ENCODE peak calls at places on chromosome 1, in nine cellular contexts. W is Karpas-422, S is ovary, V is tibial nerve, H is tibial artery, J is BE2C, P is fibroblast of lung, A is right atrium auricular region, C is aorta. E is an unnamed sample.

GRCh38 chr1:227954163-227954850 is 6.6 kb upstream of the WNT9A start:
- DNase-seq in H (no peak), S (no peak), C (no peak), A (peak; percentile 28), P (no peak), W (no peak), J (no peak), V (no peak), E (no peak)

GRCh38 chr1:175192111-175192629 is 406 bp downstream of the KIAA0040 start:
- DNase-seq in C (peak; percentile 76), H (peak; percentile 49), A (peak; percentile 74), V (peak; percentile 37), W (peak; percentile 74), J (no peak), P (no peak), S (peak; percentile 59), E (peak; percentile 67)

GRCh38 chr1:19684677-19685076 is 20.0 kb downstream of the HTR6 start:
- DNase-seq in W (no peak), J (no peak), V (no peak), C (no peak), P (no peak), H (no peak), S (no peak), A (no peak), E (no peak)

GRCh38 chr1:207603777-207604176 is 41.2 kb upstream of the CR1L start:
- DNase-seq in S (no peak), W (no peak), A (no peak), V (no peak), C (no peak), J (no peak), H (no peak), P (peak; percentile 88), E (no peak)

GRCh38 chr1:45796381-45796780 is 7.0 kb upstream of the MAST2 start:
- DNase-seq in C (no peak), V (no peak), J (no peak), H (no peak), P (no peak), W (peak; percentile 49), S (no peak), A (no peak), E (no peak)

GRCh38 chr1:76891931-76892330 is 24.7 kb downstream of the ST6GALNAC5 start:
- DNase-seq in W (no peak), P (peak; percentile 46), S (no peak), V (no peak), J (no peak), A (no peak), C (no peak), H (no peak), E (no peak)

GRCh38 chr1:16183157-16183556 is 27.3 kb upstream of the EPHA2 start:
- DNase-seq in W (no peak), P (peak; percentile 87), C (no peak), A (peak; percentile 82), J (no peak), V (no peak), H (peak; percentile 69), S (no peak), E (no peak)

GRCh38 chr1:39688706-39689105 is 2.5 kb downstream of the HPCAL4 start:
- DNase-seq in P (no peak), C (no peak), A (no peak), V (no peak), J (no peak), H (no peak), S (no peak), W (no peak), E (no peak)

GRCh38 chr1:236994450-236994849 is 9.8 kb downstream of the MT1HL1 start:
- DNase-seq in S (no peak), V (no peak), C (no peak), H (no peak), W (no peak), P (no peak), J (no peak), A (no peak), E (no peak)

GRCh38 chr1:203556047-203556851 is 62.3 kb downstream of the OPTC start:
- DNase-seq in P (peak; percentile 76), C (peak; percentile 82), V (peak; percentile 53), S (peak; percentile 55), H (peak; percentile 58), A (peak; percentile 75), J (peak; percentile 30), W (no peak), E (peak; percentile 72)

GRCh38 chr1:212934050-212934449 is 16.3 kb upstream of the VASH2 start:
- DNase-seq in S (no peak), W (no peak), A (no peak), V (no peak), J (no peak), H (no peak), C (no peak), P (no peak), E (no peak)

GRCh38 chr1:202164271-202165037 is 4.1 kb upstream of the PTPN7 start:
- DNase-seq in C (no peak), H (no peak), P (no peak), W (no peak), V (no peak), J (no peak), A (no peak), S (peak; percentile 69), E (no peak)
- H3K4me1 ChIP-seq in C (no peaks in the 10 kb centered on the region), H (no peaks in the 10 kb centered on the region), P (no peaks in the 10 kb centered on the region), W (peaks cover 44% of the 10 kb centered on the region), V (peaks cover 67% of the 10 kb centered on the region), J (peaks cover 9% of the 10 kb centered on the region), A (no peaks in the 10 kb centered on the region), S (peaks cover 53% of the 10 kb centered on the region), E (no peaks in the 10 kb centered on the region)

DNA sequence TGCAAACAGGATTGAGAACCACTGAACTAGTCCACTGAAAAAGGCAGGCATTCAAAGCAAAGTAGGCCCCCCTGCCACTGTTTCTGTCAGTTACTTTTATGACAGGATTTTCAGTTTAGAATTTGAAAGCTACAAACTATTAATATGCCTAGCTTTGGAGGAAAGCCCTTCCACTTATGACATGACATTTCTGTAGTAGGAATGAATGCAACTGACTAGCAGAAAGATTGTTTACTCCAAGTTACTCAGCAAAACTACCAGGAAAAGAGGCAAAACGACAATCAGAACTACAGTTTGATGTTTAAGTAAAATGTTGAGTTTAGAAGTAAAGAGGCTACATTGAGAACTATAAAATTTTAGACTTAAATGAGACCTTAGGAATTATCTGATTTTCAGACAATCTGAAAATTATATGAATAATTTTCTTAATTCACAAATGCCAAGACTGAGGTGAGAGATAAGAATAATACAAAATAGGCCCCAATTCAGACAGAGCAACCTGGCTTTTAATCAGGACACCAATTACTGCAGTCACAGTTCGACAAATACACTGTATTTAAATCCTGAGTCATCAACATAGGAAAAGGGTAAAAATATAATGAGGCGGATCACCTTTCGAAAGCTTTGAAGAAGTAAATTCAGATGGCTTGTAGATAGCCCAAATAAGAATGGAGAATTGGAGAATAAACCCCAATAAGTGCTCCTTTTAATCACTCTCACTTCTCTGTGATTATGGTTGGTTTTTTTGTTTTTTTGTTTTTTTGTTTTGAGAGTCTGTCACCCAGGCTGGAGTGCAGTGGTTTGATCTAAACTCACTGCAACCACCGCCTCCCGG is 2.2 kb downstream of the PRKAB2 start:
- DNase-seq in W (no peak), V (no peak), S (no peak), A (no peak), C (no peak), H (no peak), P (no peak), J (no peak), E (no peak)
- H3K4me3 ChIP-seq in W (peak overlapping the region; percentile 93), V (no peak overlapping the region), S (peak overlapping the region; percentile 98), A (no peak overlapping the region), C (no peak overlapping the region), H (peak overlapping the region; percentile 90), P (peak overlapping the region; percentile 11), J (no peak overlapping the region), E (peak overlapping the region; percentile 93)

GRCh38 chr1:1426496-1426960 is 5.5 kb upstream of the ANKRD65 start:
- DNase-seq in S (no peak), V (no peak), P (no peak), J (no peak), A (no peak), C (no peak), W (no peak), H (no peak), E (no peak)

GRCh38 chr1:1425753-1426495 is 4.8 kb upstream of the ANKRD65 start:
- DNase-seq in V (no peak), J (peak; percentile 18), P (no peak), C (peak; percentile 42), S (no peak), H (no peak), W (no peak), A (no peak), E (no peak)

GRCh38 chr1:1428174-1428573 is 7.1 kb upstream of the ANKRD65 start:
- DNase-seq in P (no peak), V (no peak), J (peak; percentile 17), C (peak; percentile 44), H (no peak), W (no peak), A (no peak), S (peak; percentile 46), E (no peak)

GRCh38 chr1:1425426-1425752 is 4.3 kb upstream of the ANKRD65 start:
- DNase-seq in V (no peak), S (no peak), W (no peak), P (no peak), C (no peak), A (no peak), J (no peak), H (no peak), E (no peak)

DNA sequence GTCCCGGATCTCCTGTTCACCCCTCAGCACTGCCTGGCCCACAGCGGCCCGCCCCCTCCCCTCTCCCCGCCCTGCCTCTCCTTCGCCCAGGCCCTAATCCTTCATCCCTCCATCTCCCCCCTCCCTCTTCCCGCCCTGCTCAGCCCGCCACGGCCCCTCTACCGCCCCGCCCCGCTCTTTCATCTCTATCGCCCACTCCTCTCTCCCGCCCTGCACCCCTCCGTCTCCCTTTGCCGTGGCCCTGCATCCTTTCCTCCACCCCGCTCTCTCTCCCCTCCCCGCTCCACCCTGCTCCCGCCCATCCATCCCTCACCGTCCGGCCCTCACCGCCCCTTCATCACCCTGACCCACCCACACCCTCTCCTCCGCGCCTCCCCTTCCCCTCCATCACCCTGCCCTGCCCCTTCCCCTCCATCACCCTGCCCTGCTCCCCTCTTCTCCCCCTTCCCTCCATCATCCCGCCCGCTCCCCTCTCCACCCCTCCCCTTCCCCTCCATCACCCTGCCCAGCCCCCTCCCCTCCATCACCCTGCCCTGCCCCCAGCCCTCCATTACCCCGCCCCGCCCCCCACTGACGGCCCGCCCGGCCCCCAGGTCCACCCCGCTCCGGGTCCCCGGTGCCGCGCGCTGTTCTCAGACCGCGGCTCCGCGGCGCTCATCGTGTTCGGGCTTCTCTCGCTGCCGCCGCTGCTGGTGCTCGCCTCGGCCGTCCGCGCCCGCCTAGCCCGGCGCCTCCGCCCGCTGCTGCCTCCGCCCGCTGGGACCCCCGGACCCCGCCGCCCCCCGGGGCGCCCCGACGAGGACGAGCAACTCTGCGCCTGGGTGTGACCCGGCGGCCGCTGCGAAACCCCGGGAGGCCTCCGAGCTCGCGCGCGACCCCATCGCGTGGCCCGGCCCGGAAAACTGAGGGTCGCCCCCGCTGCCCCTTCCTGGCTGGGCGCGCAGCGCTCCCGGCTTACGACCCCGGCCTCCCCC is 6.2 kb upstream of the ANKRD65 start:
- DNase-seq in A (no peak), P (no peak), C (peak; percentile 46), W (no peak), S (peak; percentile 59), J (peak; percentile 37), V (no peak), H (no peak), E (no peak)
- H3K4me1 ChIP-seq in A (no peaks in the 10 kb centered on the region), P (peaks cover 17% of the 10 kb centered on the region), C (no peaks in the 10 kb centered on the region), W (no peaks in the 10 kb centered on the region), S (peaks cover 20% of the 10 kb centered on the region), J (peaks cover 15% of the 10 kb centered on the region), V (peaks cover 76% of the 10 kb centered on the region), H (peaks cover 33% of the 10 kb centered on the region), E (peaks cover 42% of the 10 kb centered on the region)

DNA sequence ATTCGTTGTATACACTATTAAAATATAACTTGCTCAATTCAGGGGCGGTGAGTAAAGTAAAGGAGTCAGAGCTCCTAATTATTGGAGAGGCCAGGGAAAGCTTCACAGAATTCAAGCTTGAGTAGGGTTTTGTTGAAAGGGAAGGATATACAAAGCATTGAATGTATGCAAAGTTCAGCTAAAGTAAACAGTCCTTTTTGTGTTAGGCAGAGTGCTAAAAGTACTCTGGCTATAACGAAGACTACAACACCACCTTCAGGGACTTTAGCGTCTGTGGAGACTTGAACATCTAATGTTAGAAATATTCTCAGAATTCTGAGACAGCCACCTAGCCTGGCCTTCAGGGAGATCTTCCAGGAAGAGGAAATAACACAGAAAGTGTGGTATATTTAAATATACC is 1.1 kb downstream of the FALEC start:
- DNase-seq in P (no peak), S (no peak), A (no peak), C (no peak), V (no peak), J (no peak), H (no peak), W (peak; percentile 75), E (no peak)
- H3K4me3 ChIP-seq in P (peak overlapping the region; percentile 57), S (peak overlapping the region; percentile 60), A (no peak overlapping the region), C (no peak overlapping the region), V (no peak overlapping the region), J (peak overlapping the region; percentile 81), H (no peak overlapping the region), W (peak overlapping the region; percentile 67), E (peak overlapping the region; percentile 74)